ENCODE peak calls at places on chromosomes 4 and X, in nine cellular contexts. One of them, this sample, is unnamed.

GRCh38 chr4:17587094-17587822 is 10.3 kb downstream of the LAP3 start:
- DNase-seq in MCF 10A: no peak
- DNase-seq in NCI-H1105: no peak
- DNase-seq in AG08396: no peak
- DNase-seq in stimulated activated CD4-positive, alpha-beta T cell treated with anti-CD3 and anti-CD28 coated beads, Interleukin-15, amount 100 ng/mL, for 48 hours: no peak
- DNase-seq in neural progenitor cell: no peak
- DNase-seq in T-helper 1 cell: no peak
- DNase-seq in CD4-positive, alpha-beta T cell: no peak
- DNase-seq in tibial artery: no peak
- DNase-seq in this sample: no peak

GRCh38 chr4:144599621-144600020 is 46.3 kb upstream of the HHIP start:
- DNase-seq in tibial artery: no peak
- DNase-seq in stimulated activated CD4-positive, alpha-beta T cell treated with anti-CD3 and anti-CD28 coated beads, Interleukin-15, amount 100 ng/mL, for 48 hours: no peak
- DNase-seq in MCF 10A: no peak
- DNase-seq in CD4-positive, alpha-beta T cell: no peak
- DNase-seq in T-helper 1 cell: no peak
- DNase-seq in AG08396: no peak
- DNase-seq in neural progenitor cell: no peak
- DNase-seq in NCI-H1105: no peak
- DNase-seq in this sample: no peak

GRCh38 chr4:111475001-111475400 is 670.3 kb upstream of the FAM241A start:
- DNase-seq in NCI-H1105: no peak
- DNase-seq in AG08396: peak
- DNase-seq in tibial artery: no peak
- DNase-seq in neural progenitor cell: peak
- DNase-seq in MCF 10A: peak
- DNase-seq in T-helper 1 cell: no peak
- DNase-seq in CD4-positive, alpha-beta T cell: no peak
- DNase-seq in stimulated activated CD4-positive, alpha-beta T cell treated with anti-CD3 and anti-CD28 coated beads, Interleukin-15, amount 100 ng/mL, for 48 hours: no peak
- DNase-seq in this sample: no peak

GRCh38 chrX:17527932-17528331 is 152.9 kb downstream of the NHS start:
- DNase-seq in AG08396: no peak
- DNase-seq in MCF 10A: no peak
- DNase-seq in neural progenitor cell: peak
- DNase-seq in NCI-H1105: no peak
- DNase-seq in CD4-positive, alpha-beta T cell: no peak
- DNase-seq in T-helper 1 cell: no peak
- DNase-seq in tibial artery: no peak
- DNase-seq in stimulated activated CD4-positive, alpha-beta T cell treated with anti-CD3 and anti-CD28 coated beads, Interleukin-15, amount 100 ng/mL, for 48 hours: no peak
- DNase-seq in this sample: no peak

GRCh38 chr4:84393193-84393592 is 105.9 kb downstream of the NKX6-1 start:
- DNase-seq in neural progenitor cell: no peak
- DNase-seq in CD4-positive, alpha-beta T cell: no peak
- DNase-seq in AG08396: no peak
- DNase-seq in tibial artery: no peak
- DNase-seq in stimulated activated CD4-positive, alpha-beta T cell treated with anti-CD3 and anti-CD28 coated beads, Interleukin-15, amount 100 ng/mL, for 48 hours: no peak
- DNase-seq in MCF 10A: no peak
- DNase-seq in NCI-H1105: no peak
- DNase-seq in T-helper 1 cell: no peak
- DNase-seq in this sample: no peak

GRCh38 chrX:36983831-36984230 is 24.3 kb upstream of the FAM47C start:
- DNase-seq in MCF 10A: no peak
- DNase-seq in tibial artery: no peak
- DNase-seq in NCI-H1105: no peak
- DNase-seq in neural progenitor cell: no peak
- DNase-seq in T-helper 1 cell: no peak
- DNase-seq in AG08396: no peak
- DNase-seq in CD4-positive, alpha-beta T cell: no peak
- DNase-seq in stimulated activated CD4-positive, alpha-beta T cell treated with anti-CD3 and anti-CD28 coated beads, Interleukin-15, amount 100 ng/mL, for 48 hours: no peak
- DNase-seq in this sample: no peak

GRCh38 chr4:88008133-88008621 is 742 bp downstream of the PKD2 start:
- DNase-seq in CD4-positive, alpha-beta T cell: peak
- DNase-seq in NCI-H1105: peak
- DNase-seq in tibial artery: peak
- DNase-seq in stimulated activated CD4-positive, alpha-beta T cell treated with anti-CD3 and anti-CD28 coated beads, Interleukin-15, amount 100 ng/mL, for 48 hours: no peak
- DNase-seq in neural progenitor cell: peak
- DNase-seq in AG08396: peak
- DNase-seq in T-helper 1 cell: no peak
- DNase-seq in MCF 10A: peak
- DNase-seq in this sample: no peak

GRCh38 chr4:139810710-139811109 is 145.1 kb downstream of the MGST2 start:
- DNase-seq in NCI-H1105: no peak
- DNase-seq in CD4-positive, alpha-beta T cell: no peak
- DNase-seq in AG08396: no peak
- DNase-seq in tibial artery: no peak
- DNase-seq in T-helper 1 cell: no peak
- DNase-seq in stimulated activated CD4-positive, alpha-beta T cell treated with anti-CD3 and anti-CD28 coated beads, Interleukin-15, amount 100 ng/mL, for 48 hours: no peak
- DNase-seq in MCF 10A: no peak
- DNase-seq in neural progenitor cell: no peak
- DNase-seq in this sample: no peak

GRCh38 chrX:3576886-3577516 is 136.4 kb downstream of the PRKX start:
- DNase-seq in CD4-positive, alpha-beta T cell: no peak
- DNase-seq in NCI-H1105: no peak
- DNase-seq in AG08396: no peak
- DNase-seq in tibial artery: no peak
- DNase-seq in stimulated activated CD4-positive, alpha-beta T cell treated with anti-CD3 and anti-CD28 coated beads, Interleukin-15, amount 100 ng/mL, for 48 hours: no peak
- DNase-seq in neural progenitor cell: no peak
- DNase-seq in T-helper 1 cell: no peak
- DNase-seq in MCF 10A: no peak
- DNase-seq in this sample: peak

GRCh38 chr4:76488905-76489798 is 54.1 kb downstream of the SHROOM3 start:
- DNase-seq in AG08396: no peak
- DNase-seq in T-helper 1 cell: no peak
- DNase-seq in stimulated activated CD4-positive, alpha-beta T cell treated with anti-CD3 and anti-CD28 coated beads, Interleukin-15, amount 100 ng/mL, for 48 hours: no peak
- DNase-seq in NCI-H1105: no peak
- DNase-seq in neural progenitor cell: no peak
- DNase-seq in MCF 10A: no peak
- DNase-seq in CD4-positive, alpha-beta T cell: no peak
- DNase-seq in tibial artery: no peak
- DNase-seq in this sample: no peak

GRCh38 chr4:180675368-180675675 is 1567.9 kb upstream of the TENM3 start:
- DNase-seq in neural progenitor cell: no peak
- DNase-seq in tibial artery: no peak
- DNase-seq in MCF 10A: no peak
- DNase-seq in T-helper 1 cell: no peak
- DNase-seq in AG08396: no peak
- DNase-seq in stimulated activated CD4-positive, alpha-beta T cell treated with anti-CD3 and anti-CD28 coated beads, Interleukin-15, amount 100 ng/mL, for 48 hours: no peak
- DNase-seq in CD4-positive, alpha-beta T cell: no peak
- DNase-seq in NCI-H1105: no peak
- DNase-seq in this sample: no peak

GRCh38 chr4:1177274-1178141 is 5.1 kb upstream of the SPON2 start:
- DNase-seq in stimulated activated CD4-positive, alpha-beta T cell treated with anti-CD3 and anti-CD28 coated beads, Interleukin-15, amount 100 ng/mL, for 48 hours: no peak
- DNase-seq in tibial artery: peak
- DNase-seq in AG08396: no peak
- DNase-seq in T-helper 1 cell: no peak
- DNase-seq in MCF 10A: peak
- DNase-seq in CD4-positive, alpha-beta T cell: no peak
- DNase-seq in NCI-H1105: no peak
- DNase-seq in neural progenitor cell: no peak
- DNase-seq in this sample: no peak

GRCh38 chrX:120514236-120514635 is 45.1 kb upstream of the LAMP2 start:
- DNase-seq in CD4-positive, alpha-beta T cell: no peak
- DNase-seq in tibial artery: no peak
- DNase-seq in stimulated activated CD4-positive, alpha-beta T cell treated with anti-CD3 and anti-CD28 coated beads, Interleukin-15, amount 100 ng/mL, for 48 hours: no peak
- DNase-seq in MCF 10A: peak
- DNase-seq in neural progenitor cell: peak
- DNase-seq in NCI-H1105: no peak
- DNase-seq in AG08396: peak
- DNase-seq in T-helper 1 cell: no peak
- DNase-seq in this sample: no peak

GRCh38 chrX:118973389-118974087 is 880 bp upstream of the LONRF3 start:
- DNase-seq in AG08396: no peak
- DNase-seq in MCF 10A: no peak
- DNase-seq in T-helper 1 cell: no peak
- DNase-seq in CD4-positive, alpha-beta T cell: no peak
- DNase-seq in tibial artery: peak
- DNase-seq in neural progenitor cell: peak
- DNase-seq in stimulated activated CD4-positive, alpha-beta T cell treated with anti-CD3 and anti-CD28 coated beads, Interleukin-15, amount 100 ng/mL, for 48 hours: no peak
- DNase-seq in NCI-H1105: no peak
- DNase-seq in this sample: no peak

GRCh38 chr4:40629401-40630334 is at the start of gene RBM47:
- DNase-seq in stimulated activated CD4-positive, alpha-beta T cell treated with anti-CD3 and anti-CD28 coated beads, Interleukin-15, amount 100 ng/mL, for 48 hours: no peak
- DNase-seq in AG08396: peak
- DNase-seq in MCF 10A: peak
- DNase-seq in tibial artery: peak
- DNase-seq in NCI-H1105: peak
- DNase-seq in CD4-positive, alpha-beta T cell: peak
- DNase-seq in T-helper 1 cell: no peak
- DNase-seq in neural progenitor cell: peak
- DNase-seq in this sample: no peak

GRCh38 chr4:15757084-15757483 is 21.0 kb upstream of the CD38 start:
- DNase-seq in neural progenitor cell: no peak
- DNase-seq in stimulated activated CD4-positive, alpha-beta T cell treated with anti-CD3 and anti-CD28 coated beads, Interleukin-15, amount 100 ng/mL, for 48 hours: no peak
- DNase-seq in NCI-H1105: no peak
- DNase-seq in T-helper 1 cell: no peak
- DNase-seq in MCF 10A: no peak
- DNase-seq in CD4-positive, alpha-beta T cell: no peak
- DNase-seq in tibial artery: no peak
- DNase-seq in AG08396: no peak
- DNase-seq in this sample: no peak